ENCODE peak calls at places on chromosomes 5 and 9, in nine cellular contexts. H is HepG2; V is fibroblast of lung; S is AG04449; U is fibroblast of pulmonary artery; K is dorsolateral prefrontal cortex; D is hepatocyte; M is CD4-positive, alpha-beta T cell; A is OCI-LY7. R is an unnamed sample.

GRCh38 chr5:147391781-147392180 is 118.1 kb downstream of the DPYSL3 start:
- DNase-seq in H (peak), V (peak), S (peak), U (peak), K (peak), D (peak), M (no peak), A (peak), R (peak)

GRCh38 chr5:2148312-2149195 is 265.8 kb upstream of the IRX4 start:
- DNase-seq in H (no peak), V (no peak), S (no peak), U (no peak), K (no peak), D (no peak), M (no peak), A (no peak), R (no peak)

GRCh38 chr5:1004598-1005361 is 3.8 kb upstream of the NKD2 start:
- DNase-seq in H (no peak), V (peak), S (no peak), U (peak), K (peak), D (peak), M (peak), A (no peak), R (no peak)

GRCh38 chr9:101400120-101400519 is 1.5 kb downstream of the ZNF189 start:
- DNase-seq in H (no peak), V (peak), S (no peak), U (peak), K (peak), D (peak), M (no peak), A (no peak), R (no peak)

GRCh38 chr5:38745836-38746732 is 99.7 kb upstream of the OSMR start:
- DNase-seq in H (no peak), V (no peak), S (no peak), U (no peak), K (no peak), D (no peak), M (no peak), A (no peak), R (no peak)

GRCh38 chr9:127209948-127210621 is 54.5 kb upstream of the GARNL3 start:
- DNase-seq in H (no peak), V (no peak), S (no peak), U (no peak), K (no peak), D (no peak), M (no peak), A (no peak), R (no peak)

GRCh38 chr9:130498298-130498917 is 53.6 kb downstream of the ASS1 start:
- DNase-seq in H (peak), V (no peak), S (no peak), U (no peak), K (no peak), D (peak), M (no peak), A (peak), R (no peak)

GRCh38 chr5:166883016-166883415 is 1408.4 kb upstream of the WWC1 start:
- DNase-seq in H (no peak), V (peak), S (no peak), U (peak), K (no peak), D (no peak), M (no peak), A (no peak), R (peak)

GRCh38 chr5:86137297-86137696 is 480.4 kb upstream of the COX7C start:
- DNase-seq in H (no peak), V (no peak), S (no peak), U (no peak), K (no peak), D (no peak), M (no peak), A (no peak), R (no peak)

GRCh38 chr5:172133359-172134029 is 54.5 kb downstream of the STK10 start:
- DNase-seq in H (no peak), V (peak), S (peak), U (peak), K (peak), D (no peak), M (peak), A (no peak), R (no peak)

GRCh38 chr9:78280982-78281668 is 15.8 kb upstream of the PSAT1 start:
- DNase-seq in H (peak), V (peak), S (no peak), U (peak), K (no peak), D (peak), M (no peak), A (no peak), R (no peak)

GRCh38 chr9:97840521-97840920 is 12.5 kb upstream of the FOXE1 start:
- DNase-seq in H (no peak), V (peak), S (peak), U (peak), K (no peak), D (no peak), M (no peak), A (no peak), R (no peak)

GRCh38 chr5:33409435-33410146 is 31.2 kb upstream of the TARS1 start:
- DNase-seq in H (peak), V (no peak), S (peak), U (peak), K (no peak), D (peak), M (no peak), A (no peak), R (no peak)

GRCh38 chr9:26159575-26160392 is 481.5 kb upstream of the TUSC1 start:
- DNase-seq in H (no peak), V (no peak), S (no peak), U (no peak), K (no peak), D (no peak), M (no peak), A (no peak), R (no peak)

GRCh38 chr9:35996358-35996970 is 38.5 kb upstream of the OR2S2 start:
- DNase-seq in H (no peak), V (peak), S (no peak), U (peak), K (no peak), D (peak), M (no peak), A (no peak), R (no peak)

GRCh38 chr9:116484483-116484776 is 202.7 kb upstream of the TRIM32 start:
- DNase-seq in H (no peak), V (no peak), S (no peak), U (no peak), K (no peak), D (no peak), M (no peak), A (no peak), R (no peak)

GRCh38 chr9:100759166-100759565 is 181.3 kb downstream of the CAVIN4 start:
- DNase-seq in H (no peak), V (no peak), S (no peak), U (no peak), K (no peak), D (no peak), M (no peak), A (no peak), R (no peak)

GRCh38 chr9:133782157-133783130 is 44.3 kb upstream of the SARDH start:
- DNase-seq in H (peak), V (peak), S (peak), U (peak), K (peak), D (peak), M (peak), A (peak), R (peak)

GRCh38 chr9:130483281-130483949 is 38.7 kb downstream of the ASS1 start:
- DNase-seq in H (no peak), V (no peak), S (no peak), U (no peak), K (no peak), D (no peak), M (no peak), A (no peak), R (no peak)

GRCh38 chr9:94806307-94806893 is 79.9 kb downstream of the AOPEP start:
- DNase-seq in H (no peak), V (peak), S (no peak), U (peak), K (no peak), D (peak), M (no peak), A (no peak), R (peak)

GRCh38 chr5:67094476-67095300 is 101.9 kb downstream of the CD180 start:
- DNase-seq in H (peak), V (peak), S (peak), U (peak), K (no peak), D (no peak), M (no peak), A (no peak), R (no peak)

GRCh38 chr9:16289639-16290038 is 580.8 kb downstream of the BNC2 start:
- DNase-seq in H (no peak), V (no peak), S (no peak), U (peak), K (no peak), D (no peak), M (no peak), A (no peak), R (no peak)

GRCh38 chr5:422323-423232 is 20.4 kb upstream of the EXOC3 start:
- DNase-seq in H (no peak), V (no peak), S (no peak), U (no peak), K (no peak), D (no peak), M (no peak), A (no peak), R (no peak)

GRCh38 chr9:37032713-37033112 is 1.4 kb downstream of the PAX5 start:
- DNase-seq in H (no peak), V (no peak), S (no peak), U (no peak), K (no peak), D (no peak), M (no peak), A (peak), R (no peak)

GRCh38 chr5:171989946-171990712 is 16.3 kb downstream of the FBXW11 start:
- DNase-seq in H (no peak), V (no peak), S (no peak), U (no peak), K (no peak), D (no peak), M (no peak), A (no peak), R (no peak)

GRCh38 chr9:129146441-129146933 is 31.6 kb downstream of the IER5L start:
- DNase-seq in H (no peak), V (peak), S (no peak), U (peak), K (peak), D (peak), M (no peak), A (no peak), R (no peak)

DNA sequence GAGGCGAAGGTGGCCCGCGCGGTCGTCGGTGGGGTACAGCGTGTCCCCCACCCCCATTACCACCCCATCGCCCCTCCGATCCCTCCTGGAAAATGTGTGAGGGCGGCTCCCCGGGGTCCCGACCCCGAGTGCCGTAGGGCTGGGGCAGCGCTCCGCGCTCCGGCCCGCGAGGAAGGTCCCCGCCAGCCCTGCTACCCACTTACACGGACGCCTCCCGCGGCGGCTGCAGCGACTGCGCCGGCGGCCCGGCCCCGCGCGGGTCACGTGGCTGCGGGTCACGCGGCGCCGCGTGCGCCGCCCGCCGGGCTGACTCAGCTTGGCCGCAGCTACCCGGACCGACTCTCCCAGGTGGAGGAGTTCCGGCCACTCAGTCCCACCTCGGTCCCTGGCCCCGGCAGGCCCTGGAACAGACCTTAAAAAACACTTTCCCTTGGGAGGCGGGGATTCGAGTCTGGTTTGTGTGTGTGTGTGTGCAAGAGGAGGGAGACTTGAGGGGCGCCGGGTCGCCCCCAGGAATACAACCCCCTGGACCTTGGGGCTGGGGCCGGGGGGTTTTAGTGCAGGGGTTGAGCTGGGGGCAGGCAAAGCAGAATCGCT is at the start of gene GNPDA1:
- DNase-seq in H (peak), V (peak), S (no peak), U (peak), K (peak), D (peak), M (peak), A (peak), R (peak)
- TF ChIP-seq CTCF in H (no peak), V (no peak), S (no peak), U (no peak), K (no peak), D (no peak), M (no peak), A (peak), R (no peak)

GRCh38 chr9:2798423-2798822 is 45.5 kb downstream of the PUM3 start:
- DNase-seq in H (no peak), V (peak), S (no peak), U (no peak), K (no peak), D (no peak), M (no peak), A (no peak), R (no peak)

GRCh38 chr9:2802494-2802921 is 41.4 kb downstream of the PUM3 start:
- DNase-seq in H (peak), V (peak), S (peak), U (peak), K (no peak), D (no peak), M (no peak), A (no peak), R (no peak)

DNA sequence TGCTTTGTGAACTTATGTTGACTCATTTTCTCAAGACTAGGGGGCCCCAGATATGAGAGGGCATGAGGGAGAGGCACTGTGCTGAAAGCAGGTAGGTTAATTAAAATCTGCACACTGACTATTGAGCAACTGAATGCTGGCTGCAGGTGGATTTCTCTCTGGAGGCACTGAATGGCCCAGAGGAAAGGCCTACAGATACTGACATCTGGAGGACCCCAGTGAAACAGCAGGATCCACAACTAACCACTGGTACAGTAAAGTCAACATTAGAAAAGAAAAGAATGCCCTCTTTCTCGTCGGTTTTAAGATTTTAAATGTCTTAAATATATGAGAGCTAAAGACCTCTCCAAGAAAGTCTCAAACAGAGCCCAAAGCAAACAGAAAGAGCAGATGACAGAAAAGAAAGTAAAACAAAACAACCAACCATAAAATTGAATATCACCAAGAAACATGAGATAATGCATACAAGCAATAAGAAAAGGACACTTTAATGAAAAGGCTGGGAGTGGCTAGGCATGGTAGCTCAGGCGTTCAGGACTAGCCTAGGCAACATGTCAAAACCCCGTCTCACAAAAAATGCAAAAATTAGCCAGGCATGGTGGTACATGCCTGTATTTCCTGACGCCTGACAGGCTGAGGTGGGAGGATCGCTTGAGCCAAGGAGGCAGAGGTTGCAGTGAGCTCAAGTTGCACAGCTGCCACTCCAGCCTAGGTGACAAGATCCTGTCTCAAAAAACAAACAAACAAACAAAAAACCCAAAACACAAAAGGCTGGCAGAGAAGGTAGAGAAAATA is 43.3 kb downstream of the PUM3 start:
- DNase-seq in H (peak), V (no peak), S (no peak), U (peak), K (no peak), D (peak), M (no peak), A (no peak), R (no peak)
- TF ChIP-seq CTCF in H (peak), V (peak), S (no peak), U (peak), K (no peak), D (peak), M (no peak), A (peak), R (no peak)

GRCh38 chr9:114401344-114401743 is 13.6 kb upstream of the AKNA start:
- DNase-seq in H (peak), V (no peak), S (no peak), U (no peak), K (no peak), D (peak), M (no peak), A (no peak), R (no peak)

GRCh38 chr9:114400219-114400618 is 12.4 kb upstream of the AKNA start:
- DNase-seq in H (no peak), V (peak), S (no peak), U (no peak), K (no peak), D (no peak), M (no peak), A (no peak), R (no peak)

GRCh38 chr9:114403153-114403756 is 15.5 kb upstream of the AKNA start:
- DNase-seq in H (no peak), V (no peak), S (no peak), U (no peak), K (no peak), D (no peak), M (no peak), A (no peak), R (no peak)

GRCh38 chr9:114399381-114399780 is 11.6 kb upstream of the AKNA start:
- DNase-seq in H (no peak), V (no peak), S (no peak), U (no peak), K (no peak), D (no peak), M (no peak), A (no peak), R (no peak)

GRCh38 chr9:114400772-114401171 is 13.0 kb upstream of the AKNA start:
- DNase-seq in H (no peak), V (no peak), S (no peak), U (no peak), K (no peak), D (no peak), M (no peak), A (no peak), R (no peak)
- TF ChIP-seq CTCF in H (no peak), V (no peak), S (no peak), U (no peak), K (no peak), D (no peak), M (no peak), A (no peak), R (no peak)

GRCh38 chr5:35162848-35163770 is 67.2 kb downstream of the PRLR start:
- DNase-seq in H (no peak), V (no peak), S (no peak), U (no peak), K (no peak), D (no peak), M (no peak), A (no peak), R (no peak)

GRCh38 chr5:35171108-35171507 is 59.2 kb downstream of the PRLR start:
- DNase-seq in H (no peak), V (no peak), S (no peak), U (no peak), K (no peak), D (no peak), M (no peak), A (no peak), R (no peak)

GRCh38 chr5:35164860-35165542 is 65.3 kb downstream of the PRLR start:
- DNase-seq in H (no peak), V (no peak), S (no peak), U (no peak), K (no peak), D (no peak), M (no peak), A (no peak), R (no peak)

GRCh38 chr5:35161637-35162248 is 68.5 kb downstream of the PRLR start:
- DNase-seq in H (no peak), V (no peak), S (no peak), U (no peak), K (no peak), D (no peak), M (no peak), A (no peak), R (no peak)

DNA sequence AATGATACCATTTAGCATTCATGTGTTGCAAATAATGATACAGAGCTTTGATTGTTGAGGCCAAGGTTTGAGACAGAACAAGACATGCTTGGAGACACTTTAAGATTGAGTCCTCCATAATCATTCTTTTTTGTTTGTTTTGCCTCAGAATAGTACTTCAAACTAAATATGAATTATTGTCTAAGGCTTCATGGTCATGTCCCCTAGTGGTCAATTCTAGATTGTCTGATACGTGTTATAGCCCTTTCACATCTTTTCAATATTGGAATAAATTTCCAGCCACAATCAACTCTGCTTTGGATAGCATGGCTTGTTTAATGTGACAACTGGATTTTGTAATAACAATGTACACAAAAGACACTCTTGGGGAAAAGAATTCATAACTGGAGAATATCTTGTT is 64.2 kb downstream of the PRLR start:
- DNase-seq in H (no peak), V (no peak), S (no peak), U (no peak), K (no peak), D (no peak), M (no peak), A (no peak), R (no peak)
- TF ChIP-seq CTCF in H (no peak), V (peak), S (no peak), U (peak), K (no peak), D (no peak), M (no peak), A (peak), R (no peak)

DNA sequence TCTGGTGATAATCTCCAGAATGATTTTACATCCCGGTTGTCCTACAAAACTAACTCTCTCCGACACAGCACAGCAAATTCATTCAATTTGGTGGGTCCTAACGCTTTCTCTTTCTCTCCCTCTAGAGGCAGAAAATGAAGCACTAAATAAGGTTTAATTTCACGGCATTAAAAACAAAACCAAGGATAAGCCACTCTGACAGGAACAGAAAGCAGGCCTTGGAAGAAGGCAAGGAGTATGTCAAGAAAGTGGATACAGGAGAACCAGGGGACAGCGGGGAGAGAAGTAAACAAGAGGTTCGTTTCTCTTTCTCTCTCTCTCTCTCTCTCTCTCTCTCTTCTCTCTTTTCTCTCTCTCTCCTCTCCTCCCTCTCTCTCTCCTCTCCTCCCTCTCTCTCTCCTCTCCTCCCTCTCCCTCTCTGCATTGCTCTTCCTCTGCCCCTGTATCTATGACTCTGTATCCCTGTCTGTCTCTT is 49.8 kb downstream of the EBF1 start:
- DNase-seq in H (no peak), V (no peak), S (no peak), U (peak), K (no peak), D (peak), M (no peak), A (peak), R (no peak)
- TF ChIP-seq CTCF in H (no peak), V (peak), S (peak), U (peak), K (peak), D (peak), M (no peak), A (peak), R (no peak)

R was measured in Calu3.